ENCODE peak calls at places on chromosomes 6 and 20, in six cellular contexts. W is psoas muscle, Y is brain microvascular endothelial cell, H is stomach, Z is lung, B is esophagus muscularis mucosa. V is an unnamed sample.

GRCh38 chr6:29924731-29925130 is 17.6 kb upstream of the HLA-A start:
- DNase-seq in Y (no peak), H (no peak), B (no peak), Z (no peak), W (no peak), V (no peak)

GRCh38 chr6:111711476-111711875 is 105.8 kb upstream of the TRAF3IP2 start:
- DNase-seq in Y (no peak), B (no peak), W (peak), H (peak), Z (no peak), V (no peak)

GRCh38 chr6:42404494-42404893 is 47.2 kb downstream of the TRERF1 start:
- DNase-seq in Z (no peak), H (peak), Y (peak), W (no peak), B (no peak), V (peak)

GRCh38 chr6:159691133-159691962 is 1.7 kb downstream of the SOD2 start:
- DNase-seq in Y (peak), Z (peak), W (no peak), B (no peak), H (no peak), V (peak)

GRCh38 chr6:168525114-168525513 is 84.1 kb downstream of the SMOC2 start:
- DNase-seq in H (no peak), B (no peak), Y (no peak), W (peak), Z (no peak), V (no peak)

GRCh38 chr6:142751452-142751851 is 193.5 kb downstream of the HIVEP2 start:
- DNase-seq in Z (no peak), B (no peak), Y (no peak), H (no peak), W (no peak), V (no peak)

GRCh38 chr6:113674075-113674474 is 183.1 kb upstream of the MARCKS start:
- DNase-seq in Y (no peak), B (no peak), H (peak), W (no peak), Z (no peak), V (no peak)

GRCh38 chr6:31114970-31115849 is 610 bp downstream of the PSORS1C1 start:
- DNase-seq in B (no peak), H (no peak), W (no peak), Z (no peak), Y (peak), V (no peak)

GRCh38 chr6:76052314-76052713 is 20.1 kb downstream of the IMPG1 start:
- DNase-seq in Y (no peak), Z (no peak), H (no peak), W (no peak), B (no peak), V (no peak)

GRCh38 chr6:135640449-135641111 is 143.0 kb upstream of the AHI1 start:
- DNase-seq in H (no peak), W (no peak), B (no peak), Y (no peak), Z (no peak), V (no peak)

GRCh38 chr20:61263084-61263695 is 11.1 kb downstream of the CDH4 start:
- DNase-seq in Z (no peak), Y (peak), W (no peak), H (no peak), B (no peak), V (no peak)

GRCh38 chr6:117404548-117404947 is 21.2 kb downstream of the ROS1 start:
- DNase-seq in W (no peak), H (no peak), Y (peak), Z (no peak), B (no peak), V (no peak)

GRCh38 chr20:63089051-63089907 is 82.5 kb upstream of the BHLHE23 start:
- DNase-seq in Y (no peak), Z (no peak), B (no peak), W (peak), H (no peak), V (no peak)

GRCh38 chr20:21437816-21438215 is 40.5 kb upstream of the NKX2-4 start:
- DNase-seq in H (no peak), Z (no peak), B (no peak), Y (no peak), W (no peak), V (no peak)

GRCh38 chr6:135310291-135310690 is 129.2 kb downstream of the MYB start:
- DNase-seq in B (no peak), Y (no peak), Z (no peak), H (no peak), W (no peak), V (no peak)

GRCh38 chr6:51868591-51869355 is 218.6 kb downstream of the PKHD1 start:
- DNase-seq in B (no peak), Y (no peak), Z (no peak), W (no peak), H (peak), V (no peak)

GRCh38 chr20:4130404-4131189 is 115.2 kb upstream of the RNF24 start:
- DNase-seq in Z (no peak), W (no peak), Y (peak), H (no peak), B (no peak), V (no peak)

GRCh38 chr6:33420493-33421343 is 853 bp downstream of the SYNGAP1 start:
- DNase-seq in B (no peak), Y (no peak), Z (no peak), W (no peak), H (no peak), V (no peak)

GRCh38 chr6:91337967-91338366 is 751.1 kb upstream of the MAP3K7 start:
- DNase-seq in Y (no peak), Z (no peak), H (no peak), W (no peak), B (no peak), V (no peak)
- TF ChIP-seq CTCF in Y (peak), Z (no peak), H (no peak), W (no peak), B (no peak), V (peak)

DNA sequence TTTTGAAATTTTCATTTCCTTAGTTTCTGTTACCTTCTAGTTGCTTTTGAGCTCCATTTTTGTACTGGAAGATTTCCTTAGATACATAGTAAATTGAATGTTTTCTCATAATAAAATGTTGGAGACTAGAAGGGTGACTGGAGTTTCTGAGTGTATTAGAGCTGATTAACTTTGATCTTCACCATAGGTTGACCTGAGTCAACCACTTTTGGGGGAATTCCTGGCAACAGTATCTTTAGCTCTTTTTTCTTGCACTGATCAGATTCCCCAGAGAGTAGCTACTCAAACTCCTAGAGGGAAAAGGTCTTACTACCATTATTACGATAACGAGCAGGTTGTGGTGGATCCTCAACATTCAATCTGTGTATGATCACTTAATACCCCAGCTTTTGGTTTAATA is 72.7 kb downstream of the KHDC1L start:
- DNase-seq in H (no peak), W (no peak), Z (no peak), B (no peak), Y (no peak), V (no peak)
- H3K4me3 ChIP-seq in H (no peak), W (no peak), Z (no peak), B (no peak), Y (no peak), V (no peak)

DNA sequence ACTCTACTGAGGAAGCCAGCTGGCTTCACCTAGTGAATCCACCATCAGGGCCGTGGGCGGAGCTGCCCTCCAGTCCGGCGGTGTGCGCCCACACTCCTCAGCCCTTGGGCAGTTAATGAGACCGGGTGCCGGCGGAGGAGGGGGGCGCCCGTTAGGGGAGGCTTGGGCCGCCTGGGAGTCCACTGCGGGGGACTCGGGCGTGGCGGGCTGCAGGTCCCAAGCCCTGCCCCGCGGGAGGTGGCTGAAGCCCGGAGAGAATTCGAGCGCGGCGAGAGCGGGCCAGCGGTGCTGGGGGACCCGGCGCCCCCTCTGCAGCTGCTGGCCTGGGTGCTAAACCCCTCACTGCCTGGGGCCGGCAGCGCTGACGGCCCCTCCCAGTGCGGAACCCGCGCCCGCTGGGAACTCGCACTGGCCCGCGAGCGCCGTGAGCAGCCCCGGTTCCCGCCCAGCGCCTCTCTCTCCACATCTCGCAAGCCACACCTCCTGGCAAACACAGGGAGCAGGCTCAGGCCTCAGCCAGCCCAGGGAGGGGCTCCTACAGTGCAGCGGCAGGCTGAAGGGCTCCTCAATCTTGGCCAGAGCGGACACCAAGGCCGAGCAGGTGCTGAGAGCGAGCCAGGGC is 38.4 kb upstream of the GCNT2 start:
- DNase-seq in W (no peak), B (no peak), Z (no peak), Y (no peak), H (no peak), V (no peak)
- TF ChIP-seq CTCF in W (no peak), B (no peak), Z (no peak), Y (no peak), H (no peak), V (no peak)

DNA sequence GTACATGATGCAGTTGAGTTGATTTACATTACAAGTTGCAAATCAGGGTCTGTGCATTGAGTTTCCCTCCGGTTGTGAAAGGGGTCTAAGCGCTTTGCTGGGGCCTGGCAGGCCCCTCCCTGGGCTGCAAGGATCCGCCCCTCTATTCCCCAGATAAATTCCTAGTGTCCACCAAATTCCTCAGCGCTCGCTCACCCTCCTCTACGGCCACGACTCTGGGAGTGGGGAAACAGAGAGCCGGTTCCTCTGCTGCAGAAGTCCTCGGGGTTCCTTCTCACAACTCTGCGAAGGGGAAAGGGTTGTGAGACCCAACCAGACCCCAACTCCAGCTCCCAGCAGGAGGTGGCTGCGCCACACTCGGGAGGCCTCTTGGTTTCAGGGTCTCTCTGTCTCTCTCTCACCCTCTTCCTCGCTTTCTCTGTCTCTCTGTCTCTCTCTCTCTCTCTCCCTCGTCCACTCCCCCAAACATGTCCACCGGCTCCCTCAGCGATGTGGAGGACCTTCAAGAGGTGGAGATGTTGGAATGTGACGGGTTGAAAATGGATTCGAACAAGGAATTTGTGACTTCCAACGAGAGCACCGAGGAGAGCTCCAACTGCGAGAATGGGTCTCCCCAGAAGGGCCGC is at the start of gene TCF21:
- DNase-seq in Z (no peak), Y (no peak), W (no peak), B (no peak), H (peak), V (no peak)
- H3K4me3 ChIP-seq in Z (peak), Y (peak), W (peak), B (peak), H (peak), V (peak)

DNA sequence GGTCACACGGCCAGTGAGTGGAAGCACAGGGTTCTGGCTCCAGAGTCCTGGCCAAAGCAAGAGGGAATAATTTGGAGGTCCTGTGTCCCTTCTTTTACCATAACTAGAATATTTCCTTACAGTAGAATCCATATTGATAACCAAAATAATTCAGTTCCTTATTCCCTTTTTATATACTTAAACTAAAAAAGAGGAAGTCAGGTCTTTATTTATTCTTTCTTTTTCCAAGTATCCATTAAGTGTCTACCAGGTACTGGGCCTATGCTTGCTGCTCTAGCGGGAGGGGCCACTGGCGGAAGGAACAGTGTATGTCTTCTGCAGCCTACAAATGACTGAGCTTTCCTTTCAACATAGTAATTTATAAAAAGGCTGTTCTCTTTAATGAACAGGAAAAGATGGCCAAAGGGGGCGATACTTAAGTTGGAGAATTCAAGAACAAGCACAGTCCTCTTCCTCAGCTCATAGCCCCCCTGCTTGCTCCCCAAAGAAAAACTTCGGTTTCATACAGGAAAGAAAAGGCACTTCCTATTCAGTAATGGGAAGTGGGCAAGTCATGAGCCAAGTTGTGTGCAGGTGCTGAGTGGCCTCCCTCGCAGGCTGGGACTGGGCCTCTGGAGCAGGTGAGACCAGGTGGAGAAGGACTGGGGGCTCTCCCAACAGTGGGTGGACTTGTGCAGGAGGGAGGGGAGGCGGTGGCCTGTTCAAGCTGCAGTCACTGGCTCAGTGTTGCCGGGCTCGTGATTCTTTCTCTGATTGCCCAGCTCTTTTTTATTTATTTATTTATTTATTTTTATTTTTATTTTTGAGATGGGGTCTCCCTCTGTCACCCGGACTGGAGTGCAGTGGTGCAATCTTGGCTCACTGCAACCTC is 110.9 kb downstream of the ARMC2 start:
- DNase-seq in W (no peak), Z (no peak), Y (no peak), H (no peak), B (no peak), V (no peak)
- TF ChIP-seq CTCF in W (no peak), Z (no peak), Y (no peak), H (no peak), B (no peak), V (no peak)

GRCh38 chr6:70663881-70664466 is 3.7 kb upstream of the SMAP1 start:
- DNase-seq in H (no peak), Z (no peak), W (peak), Y (no peak), B (peak), V (no peak)
- H3K4me3 ChIP-seq in H (no peak), Z (no peak), W (no peak), Y (no peak), B (no peak), V (no peak)

DNA sequence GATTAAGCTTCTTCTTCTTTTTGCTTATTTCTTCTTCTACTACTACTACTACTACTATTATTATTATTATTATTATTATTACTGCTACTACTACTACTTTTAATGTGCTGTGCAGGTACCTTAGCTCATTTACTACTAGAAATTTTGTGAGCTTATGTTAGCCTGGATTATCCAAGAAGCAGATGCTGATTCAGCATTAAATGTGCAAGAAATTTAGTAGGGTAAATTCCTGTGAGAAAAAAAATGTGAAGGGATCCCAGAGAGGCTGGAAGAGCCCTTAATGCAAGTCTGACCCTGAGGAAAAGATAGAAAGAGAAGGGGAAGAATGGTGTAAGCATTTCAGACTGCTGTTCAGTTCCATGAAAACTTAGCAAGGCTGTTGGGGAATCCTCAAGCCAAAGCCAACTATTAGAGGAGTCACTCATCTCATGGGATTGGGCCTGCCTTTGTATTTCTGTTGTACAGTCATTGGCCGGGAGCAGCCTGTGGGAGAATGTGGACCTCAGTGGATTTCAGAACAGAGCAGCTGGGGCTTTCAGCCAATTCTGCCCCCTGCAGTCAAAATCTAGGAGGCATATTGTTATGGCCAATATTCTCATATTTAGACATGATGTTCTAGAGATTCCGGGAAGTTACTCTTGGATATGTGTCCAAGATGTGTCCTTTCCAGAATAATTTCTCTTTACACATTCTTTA is 37.2 kb upstream of the TSPYL1 start:
- DNase-seq in Z (no peak), Y (no peak), B (no peak), W (peak), H (no peak), V (no peak)
- TF ChIP-seq CTCF in Z (no peak), Y (peak), B (no peak), W (no peak), H (no peak), V (no peak)